ENCODE peak calls at places on chromosomes 6 and 20, in seven cellular contexts. One of them, this sample, is unnamed.

GRCh38 chr6:131163886-131164285 is 28.6 kb downstream of the AKAP7 start:
- DNase-seq in GM12892: no peak
- DNase-seq in endothelial cell of umbilical vein: no peak
- DNase-seq in prostate gland: no peak
- DNase-seq in HepG2: peak
- DNase-seq in spleen: no peak
- DNase-seq in SK-N-SH: no peak
- DNase-seq in this sample: no peak

GRCh38 chr6:33410711-33411631 is at the start of gene PHF1:
- DNase-seq in GM12892: peak
- DNase-seq in endothelial cell of umbilical vein: peak
- DNase-seq in prostate gland: peak
- DNase-seq in HepG2: no peak
- DNase-seq in spleen: peak
- DNase-seq in SK-N-SH: peak
- DNase-seq in this sample: peak

GRCh38 chr6:167454003-167454402 is 129.1 kb downstream of the TTLL2 start:
- DNase-seq in GM12892: no peak
- DNase-seq in endothelial cell of umbilical vein: no peak
- DNase-seq in prostate gland: no peak
- DNase-seq in HepG2: no peak
- DNase-seq in spleen: no peak
- DNase-seq in SK-N-SH: no peak
- DNase-seq in this sample: no peak

GRCh38 chr20:38304845-38305447 is 990 bp downstream of the BPI start:
- DNase-seq in GM12892: no peak
- DNase-seq in endothelial cell of umbilical vein: peak
- DNase-seq in prostate gland: no peak
- DNase-seq in HepG2: peak
- DNase-seq in spleen: peak
- DNase-seq in SK-N-SH: peak
- DNase-seq in this sample: no peak

GRCh38 chr6:87698618-87699017 is 3.4 kb downstream of the AKIRIN2 start:
- DNase-seq in GM12892: no peak
- DNase-seq in endothelial cell of umbilical vein: peak
- DNase-seq in prostate gland: no peak
- DNase-seq in HepG2: no peak
- DNase-seq in spleen: no peak
- DNase-seq in SK-N-SH: no peak
- DNase-seq in this sample: no peak

GRCh38 chr6:111597687-111598086 is 8.0 kb downstream of the TRAF3IP2 start:
- DNase-seq in GM12892: no peak
- DNase-seq in endothelial cell of umbilical vein: no peak
- DNase-seq in prostate gland: no peak
- DNase-seq in HepG2: peak
- DNase-seq in spleen: no peak
- DNase-seq in SK-N-SH: no peak
- DNase-seq in this sample: no peak

GRCh38 chr6:93165850-93166249 is 253.5 kb downstream of the EPHA7 start:
- DNase-seq in GM12892: no peak
- DNase-seq in endothelial cell of umbilical vein: no peak
- DNase-seq in prostate gland: peak
- DNase-seq in HepG2: no peak
- DNase-seq in spleen: no peak
- DNase-seq in SK-N-SH: no peak
- DNase-seq in this sample: no peak

GRCh38 chr6:7228662-7229375 is 84.2 kb downstream of the SSR1 start:
- DNase-seq in GM12892: no peak
- DNase-seq in endothelial cell of umbilical vein: no peak
- DNase-seq in prostate gland: no peak
- DNase-seq in HepG2: no peak
- DNase-seq in spleen: no peak
- DNase-seq in SK-N-SH: no peak
- DNase-seq in this sample: no peak

GRCh38 chr6:127606131-127606562 is 29.2 kb downstream of the C6orf58 start:
- DNase-seq in GM12892: no peak
- DNase-seq in endothelial cell of umbilical vein: peak
- DNase-seq in prostate gland: no peak
- DNase-seq in HepG2: peak
- DNase-seq in spleen: peak
- DNase-seq in SK-N-SH: peak
- DNase-seq in this sample: no peak

GRCh38 chr20:47334022-47334551 is 22.4 kb downstream of the ZMYND8 start:
- DNase-seq in GM12892: no peak
- DNase-seq in endothelial cell of umbilical vein: peak
- DNase-seq in prostate gland: peak
- DNase-seq in HepG2: peak
- DNase-seq in spleen: no peak
- DNase-seq in SK-N-SH: no peak
- DNase-seq in this sample: no peak
- TF ChIP-seq POLR2AphosphoS5 in GM12892: no peak
- TF ChIP-seq POLR2AphosphoS5 in endothelial cell of umbilical vein: peak
- TF ChIP-seq POLR2AphosphoS5 in prostate gland: peak
- TF ChIP-seq POLR2AphosphoS5 in HepG2: no peak
- TF ChIP-seq POLR2AphosphoS5 in spleen: no peak
- TF ChIP-seq POLR2AphosphoS5 in SK-N-SH: peak
- TF ChIP-seq POLR2AphosphoS5 in this sample: peak

DNA sequence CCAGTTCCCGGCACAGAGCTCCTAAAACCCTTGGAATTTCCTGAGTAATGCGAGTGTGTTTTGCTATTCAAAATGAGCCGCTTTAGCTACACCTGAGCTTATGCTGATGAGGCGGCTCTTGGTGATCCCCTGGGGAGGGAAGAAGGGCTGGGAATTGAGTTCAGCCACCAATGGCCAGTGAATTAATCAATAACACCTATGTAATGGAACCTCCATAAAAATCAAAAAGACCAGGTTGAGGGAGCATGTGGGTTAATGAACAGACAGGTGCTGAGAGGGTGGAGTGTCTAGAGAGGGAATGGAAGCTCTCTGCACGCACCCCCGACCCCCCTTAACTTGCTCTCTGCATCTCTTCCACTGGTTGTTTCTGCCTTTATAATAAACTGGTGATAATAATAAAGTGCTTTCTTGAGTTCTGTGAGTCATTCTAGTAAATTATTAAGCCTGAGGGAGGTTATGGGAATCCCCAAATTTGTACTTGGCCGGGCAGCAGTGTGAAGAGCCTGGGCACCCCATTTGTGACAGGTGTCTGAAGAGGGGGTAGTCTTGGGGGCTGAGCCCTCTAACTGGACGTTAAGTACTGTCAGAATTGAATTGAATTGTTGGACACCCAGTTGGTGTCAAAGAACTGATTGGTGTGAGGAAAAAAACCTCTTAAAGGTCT is 24.7 kb upstream of the SERPINB1 start:
- DNase-seq in GM12892: no peak
- DNase-seq in endothelial cell of umbilical vein: peak
- DNase-seq in prostate gland: no peak
- DNase-seq in HepG2: no peak
- DNase-seq in spleen: no peak
- DNase-seq in SK-N-SH: no peak
- DNase-seq in this sample: no peak
- TF ChIP-seq POLR2AphosphoS5 in GM12892: no peak
- TF ChIP-seq POLR2AphosphoS5 in endothelial cell of umbilical vein: no peak
- TF ChIP-seq POLR2AphosphoS5 in prostate gland: no peak
- TF ChIP-seq POLR2AphosphoS5 in HepG2: no peak
- TF ChIP-seq POLR2AphosphoS5 in spleen: no peak
- TF ChIP-seq POLR2AphosphoS5 in SK-N-SH: no peak
- TF ChIP-seq POLR2AphosphoS5 in this sample: no peak

GRCh38 chr6:108558372-108559096 is 2.2 kb upstream of the FOXO3 start:
- DNase-seq in GM12892: peak
- DNase-seq in endothelial cell of umbilical vein: peak
- DNase-seq in prostate gland: peak
- DNase-seq in HepG2: peak
- DNase-seq in spleen: peak
- DNase-seq in SK-N-SH: peak
- DNase-seq in this sample: peak
- TF ChIP-seq POLR2AphosphoS5 in GM12892: no peak
- TF ChIP-seq POLR2AphosphoS5 in endothelial cell of umbilical vein: peak
- TF ChIP-seq POLR2AphosphoS5 in prostate gland: peak
- TF ChIP-seq POLR2AphosphoS5 in HepG2: no peak
- TF ChIP-seq POLR2AphosphoS5 in spleen: peak
- TF ChIP-seq POLR2AphosphoS5 in SK-N-SH: no peak
- TF ChIP-seq POLR2AphosphoS5 in this sample: no peak

GRCh38 chr6:43334466-43335095 is 26.0 kb upstream of the CRIP3 start:
- DNase-seq in GM12892: no peak
- DNase-seq in endothelial cell of umbilical vein: peak
- DNase-seq in prostate gland: no peak
- DNase-seq in HepG2: peak
- DNase-seq in spleen: no peak
- DNase-seq in SK-N-SH: peak
- DNase-seq in this sample: no peak
- TF ChIP-seq POLR2AphosphoS5 in GM12892: no peak
- TF ChIP-seq POLR2AphosphoS5 in endothelial cell of umbilical vein: no peak
- TF ChIP-seq POLR2AphosphoS5 in prostate gland: peak
- TF ChIP-seq POLR2AphosphoS5 in HepG2: no peak
- TF ChIP-seq POLR2AphosphoS5 in spleen: no peak
- TF ChIP-seq POLR2AphosphoS5 in SK-N-SH: no peak
- TF ChIP-seq POLR2AphosphoS5 in this sample: no peak

GRCh38 chr20:32435449-32436107 is 77.4 kb downstream of the ASXL1 start:
- DNase-seq in GM12892: no peak
- DNase-seq in endothelial cell of umbilical vein: no peak
- DNase-seq in prostate gland: no peak
- DNase-seq in HepG2: no peak
- DNase-seq in spleen: no peak
- DNase-seq in SK-N-SH: peak
- DNase-seq in this sample: no peak

GRCh38 chr20:32431457-32431856 is 73.3 kb downstream of the ASXL1 start:
- DNase-seq in GM12892: no peak
- DNase-seq in endothelial cell of umbilical vein: no peak
- DNase-seq in prostate gland: no peak
- DNase-seq in HepG2: no peak
- DNase-seq in spleen: no peak
- DNase-seq in SK-N-SH: no peak
- DNase-seq in this sample: no peak

GRCh38 chr20:32434434-32434833 is 76.3 kb downstream of the ASXL1 start:
- DNase-seq in GM12892: no peak
- DNase-seq in endothelial cell of umbilical vein: no peak
- DNase-seq in prostate gland: no peak
- DNase-seq in HepG2: no peak
- DNase-seq in spleen: no peak
- DNase-seq in SK-N-SH: peak
- DNase-seq in this sample: no peak

GRCh38 chr20:32432277-32432676 is 74.1 kb downstream of the ASXL1 start:
- DNase-seq in GM12892: no peak
- DNase-seq in endothelial cell of umbilical vein: peak
- DNase-seq in prostate gland: no peak
- DNase-seq in HepG2: no peak
- DNase-seq in spleen: no peak
- DNase-seq in SK-N-SH: peak
- DNase-seq in this sample: no peak

GRCh38 chr20:32433311-32434021 is 75.3 kb downstream of the ASXL1 start:
- DNase-seq in GM12892: no peak
- DNase-seq in endothelial cell of umbilical vein: peak
- DNase-seq in prostate gland: no peak
- DNase-seq in HepG2: no peak
- DNase-seq in spleen: no peak
- DNase-seq in SK-N-SH: peak
- DNase-seq in this sample: no peak
- TF ChIP-seq POLR2AphosphoS5 in GM12892: no peak
- TF ChIP-seq POLR2AphosphoS5 in endothelial cell of umbilical vein: peak
- TF ChIP-seq POLR2AphosphoS5 in prostate gland: no peak
- TF ChIP-seq POLR2AphosphoS5 in HepG2: no peak
- TF ChIP-seq POLR2AphosphoS5 in spleen: peak
- TF ChIP-seq POLR2AphosphoS5 in SK-N-SH: no peak
- TF ChIP-seq POLR2AphosphoS5 in this sample: no peak